ENCODE peak calls at places on chromosomes 13 and 19, in five cellular contexts. K is hepatocyte, I is mucosa of descending colon, D is GM13977, R is tibial nerve. M is an unnamed sample.

GRCh38 chr13:94246495-94246894 is 233.0 kb downstream of the DCT start:
- DNase-seq in K (no peak), I (no peak), D (no peak), R (no peak), M (no peak)

GRCh38 chr13:75704942-75705320 is 68.8 kb downstream of the LMO7 start:
- DNase-seq in K (no peak), I (peak), D (no peak), R (no peak), M (no peak)

GRCh38 chr19:6693681-6694080 is 23.7 kb upstream of the TNFSF14 start:
- DNase-seq in K (no peak), I (peak), D (no peak), R (no peak), M (no peak)

GRCh38 chr19:37954421-37954874 is 47.4 kb downstream of the SIPA1L3 start:
- DNase-seq in K (no peak), I (no peak), D (no peak), R (no peak), M (no peak)

GRCh38 chr19:33953592-33953991 is 156.9 kb downstream of the KCTD15 start:
- DNase-seq in K (no peak), I (no peak), D (no peak), R (no peak), M (no peak)

GRCh38 chr19:42275103-42275502 is 6.1 kb downstream of the CIC start:
- DNase-seq in K (peak), I (no peak), D (no peak), R (no peak), M (no peak)

GRCh38 chr19:29662604-29663404 is 2.5 kb upstream of the PLEKHF1 start:
- DNase-seq in K (peak), I (peak), D (no peak), R (peak), M (peak)

GRCh38 chr13:85313761-85314503 is 485.3 kb downstream of the SLITRK6 start:
- DNase-seq in K (peak), I (no peak), D (no peak), R (no peak), M (no peak)

GRCh38 chr13:99856021-99856420 is 115.5 kb downstream of the ZIC5 start:
- DNase-seq in K (no peak), I (no peak), D (no peak), R (no peak), M (no peak)

GRCh38 chr13:111912991-111913781 is 153.8 kb upstream of the SOX1 start:
- DNase-seq in K (no peak), I (no peak), D (no peak), R (no peak), M (peak)

GRCh38 chr13:24827799-24828198 is 63.8 kb downstream of the RNF17 start:
- DNase-seq in K (no peak), I (no peak), D (no peak), R (no peak), M (no peak)

GRCh38 chr19:55781112-55781511 is 12.2 kb downstream of the RFPL4AL1 start:
- DNase-seq in K (no peak), I (no peak), D (no peak), R (no peak), M (no peak)

GRCh38 chr19:50315773-50316448 is 13.3 kb downstream of the KCNC3 start:
- DNase-seq in K (no peak), I (peak), D (peak), R (no peak), M (no peak)

GRCh38 chr13:106804996-106805395 is 237.1 kb upstream of the ARGLU1 start:
- DNase-seq in K (no peak), I (no peak), D (no peak), R (no peak), M (no peak)

GRCh38 chr19:5621311-5621944 is 1.1 kb downstream of the SAFB2 start:
- DNase-seq in K (no peak), I (peak), D (no peak), R (peak), M (no peak)

GRCh38 chr13:102190930-102191329 is 210.9 kb downstream of the FGF14 start:
- DNase-seq in K (no peak), I (no peak), D (no peak), R (no peak), M (no peak)

GRCh38 chr13:105969761-105970160 is 565.7 kb downstream of the EFNB2 start:
- DNase-seq in K (peak), I (no peak), D (no peak), R (no peak), M (no peak)

GRCh38 chr13:79791471-79792042 is 310.6 kb downstream of the NDFIP2 start:
- DNase-seq in K (no peak), I (no peak), D (no peak), R (no peak), M (no peak)

GRCh38 chr13:37667631-37668161 is 69.1 kb upstream of the POSTN start:
- DNase-seq in K (no peak), I (no peak), D (no peak), R (no peak), M (no peak)

GRCh38 chr19:6213696-6214585 is 65.8 kb downstream of the MLLT1 start:
- DNase-seq in K (no peak), I (no peak), D (no peak), R (no peak), M (peak)

GRCh38 chr19:18847516-18848463 is 16.0 kb downstream of the UPF1 start:
- DNase-seq in K (no peak), I (peak), D (no peak), R (peak), M (no peak)
- TF ChIP-seq CTCF in K (no peak), I (no peak), D (no peak), R (no peak), M (peak)

DNA sequence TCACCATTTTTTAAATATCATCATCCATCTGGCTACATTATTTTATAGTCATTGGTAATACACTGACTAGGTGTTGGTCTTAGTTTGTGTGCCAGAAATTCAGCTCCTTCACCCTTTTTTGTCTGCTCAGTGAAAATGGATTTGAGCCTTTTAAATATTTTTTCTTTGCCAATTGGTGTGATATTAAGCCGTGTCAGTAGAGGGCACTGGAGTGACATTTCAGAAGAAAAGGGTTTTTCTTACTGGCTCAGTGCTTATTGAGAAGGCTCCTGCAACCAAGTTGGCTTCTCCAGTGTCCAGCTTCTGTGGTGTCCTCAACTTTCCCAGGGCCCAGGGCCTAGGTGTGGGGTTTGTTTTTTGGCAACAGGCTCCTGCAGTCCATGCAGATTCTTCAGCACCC is 546.6 kb downstream of the DACH1 start:
- DNase-seq in K (peak), I (no peak), D (peak), R (no peak), M (no peak)
- TF ChIP-seq CTCF in K (peak), I (no peak), D (peak), R (no peak), M (peak)

GRCh38 chr13:113086031-113086750 is 19.4 kb upstream of the F7 start:
- DNase-seq in K (no peak), I (peak), D (no peak), R (no peak), M (no peak)
- TF ChIP-seq CTCF in K (no peak), I (no peak), D (no peak), R (no peak), M (no peak)

GRCh38 chr13:51249767-51250741 is 27.9 kb downstream of the FAM124A start:
- DNase-seq in K (no peak), I (no peak), D (peak), R (no peak), M (no peak)
- TF ChIP-seq CTCF in K (peak), I (no peak), D (peak), R (no peak), M (peak)

DNA sequence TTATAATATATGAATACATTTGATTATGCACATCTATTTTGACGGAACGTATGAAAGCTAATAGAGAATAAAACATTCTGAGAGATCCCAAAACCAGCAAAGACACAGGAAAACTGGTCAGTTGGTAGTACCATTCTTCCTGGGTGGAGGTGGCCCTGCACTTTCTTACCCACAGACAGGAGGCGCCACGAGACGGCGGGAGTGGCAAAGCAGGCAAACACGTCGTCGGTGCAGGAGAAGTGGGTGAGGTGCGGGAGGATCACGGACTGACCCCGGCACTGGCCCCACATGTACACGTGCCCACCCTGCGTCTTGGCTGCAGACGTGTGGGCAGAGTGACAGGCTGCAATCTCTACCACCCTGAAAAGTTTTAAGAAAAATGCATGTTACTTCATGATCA is 36.1 kb downstream of the RCBTB1 start:
- DNase-seq in K (no peak), I (no peak), D (no peak), R (no peak), M (no peak)
- TF ChIP-seq CTCF in K (no peak), I (no peak), D (peak), R (no peak), M (no peak)

GRCh38 chr19:10568444-10568825 is 344 bp downstream of the CDKN2D start:
- DNase-seq in K (peak), I (peak), D (no peak), R (no peak), M (no peak)
- TF ChIP-seq CTCF in K (no peak), I (no peak), D (no peak), R (no peak), M (no peak)

M was measured in osteocyte.